ENCODE peak calls at places on chromosomes 13 and 19, in four cellular contexts. Z is HepG2, H is Panc1, T is K562. Q is an unnamed sample.
A peak's percentile ranks its signal among the peaks of the same experiment; 100 is the strongest.

GRCh38 chr13:85825454-85825853 is 26.2 kb upstream of the SLITRK6 start:
- DNase-seq in Z (no peak), H (no peak), T (no peak), Q (no peak)

GRCh38 chr19:2727640-2727944 is 6.4 kb upstream of the DIRAS1 start:
- DNase-seq in Z (no peak), H (no peak), T (no peak), Q (no peak)

GRCh38 chr19:10683582-10683981 is 17.7 kb upstream of the QTRT1 start:
- DNase-seq in Z (no peak), H (no peak), T (no peak), Q (no peak)

GRCh38 chr13:26758496-26759155 is 2.0 kb downstream of the GPR12 start:
- DNase-seq in Z (no peak), H (no peak), T (no peak), Q (no peak)

GRCh38 chr19:41316306-41316920 is 6.4 kb downstream of the CCDC97 start:
- DNase-seq in Z (no peak), H (no peak), T (no peak), Q (no peak)

GRCh38 chr19:43605875-43606568 is 5.9 kb upstream of the SRRM5 start:
- DNase-seq in Z (no peak), H (no peak), T (peak; percentile 59), Q (no peak)

GRCh38 chr13:60329221-60329983 is 67.6 kb upstream of the TDRD3 start:
- DNase-seq in Z (peak; percentile 12), H (peak; percentile 10), T (peak; percentile 70), Q (peak; percentile 18)

GRCh38 chr13:92896842-92897241 is 329.8 kb upstream of the GPC6 start:
- DNase-seq in Z (peak; percentile 37), H (no peak), T (no peak), Q (no peak)

GRCh38 chr19:35459414-35460082 is 11.5 kb downstream of the FFAR2 start:
- DNase-seq in Z (peak; percentile 67), H (no peak), T (no peak), Q (no peak)

GRCh38 chr19:31943305-31943704 is 402.1 kb upstream of the ZNF507 start:
- DNase-seq in Z (no peak), H (no peak), T (no peak), Q (no peak)

GRCh38 chr13:37127706-37128241 is 22.3 kb upstream of the CSNK1A1L start:
- DNase-seq in Z (no peak), H (no peak), T (no peak), Q (no peak)

GRCh38 chr19:23145617-23146415 is 29.0 kb downstream of the ZNF730 start:
- DNase-seq in Z (no peak), H (no peak), T (no peak), Q (no peak)

GRCh38 chr13:32660227-32660626 is 74.0 kb downstream of the PDS5B start:
- DNase-seq in Z (no peak), H (no peak), T (no peak), Q (no peak)

GRCh38 chr13:76790519-76791289 is 95.5 kb downstream of the KCTD12 start:
- DNase-seq in Z (no peak), H (no peak), T (no peak), Q (no peak)

GRCh38 chr19:3125900-3126524 is 9.8 kb upstream of the GNA15 start:
- DNase-seq in Z (peak; percentile 43), H (peak; percentile 24), T (peak; percentile 78), Q (peak; percentile 60)

GRCh38 chr13:60765700-60766411 is 368.8 kb downstream of the TDRD3 start:
- DNase-seq in Z (peak; percentile 5), H (no peak), T (no peak), Q (no peak)

GRCh38 chr19:38683393-38684077 is 36.1 kb downstream of the ACTN4 start:
- DNase-seq in Z (peak; percentile 96), H (peak; percentile 100), T (peak; percentile 89), Q (peak; percentile 99)

GRCh38 chr19:58554494-58555368 is at the start of gene CHMP2A:
- DNase-seq in Z (peak; percentile 84), H (peak; percentile 81), T (peak; percentile 98), Q (peak; percentile 93)

GRCh38 chr19:35153701-35154534 is 617 bp upstream of the FXYD5 start:
- DNase-seq in Z (no peak), H (no peak), T (peak; percentile 85), Q (no peak)

GRCh38 chr13:113405481-113406300 is 41.8 kb upstream of the GRTP1 start:
- DNase-seq in Z (no peak), H (no peak), T (no peak), Q (no peak)

GRCh38 chr19:47109541-47110375 is 3.8 kb downstream of the ZC3H4 start:
- DNase-seq in Z (no peak), H (no peak), T (peak; percentile 85), Q (no peak)

GRCh38 chr13:50645092-50645491 is 198.4 kb downstream of the DLEU7 start:
- DNase-seq in Z (no peak), H (no peak), T (no peak), Q (no peak)

DNA sequence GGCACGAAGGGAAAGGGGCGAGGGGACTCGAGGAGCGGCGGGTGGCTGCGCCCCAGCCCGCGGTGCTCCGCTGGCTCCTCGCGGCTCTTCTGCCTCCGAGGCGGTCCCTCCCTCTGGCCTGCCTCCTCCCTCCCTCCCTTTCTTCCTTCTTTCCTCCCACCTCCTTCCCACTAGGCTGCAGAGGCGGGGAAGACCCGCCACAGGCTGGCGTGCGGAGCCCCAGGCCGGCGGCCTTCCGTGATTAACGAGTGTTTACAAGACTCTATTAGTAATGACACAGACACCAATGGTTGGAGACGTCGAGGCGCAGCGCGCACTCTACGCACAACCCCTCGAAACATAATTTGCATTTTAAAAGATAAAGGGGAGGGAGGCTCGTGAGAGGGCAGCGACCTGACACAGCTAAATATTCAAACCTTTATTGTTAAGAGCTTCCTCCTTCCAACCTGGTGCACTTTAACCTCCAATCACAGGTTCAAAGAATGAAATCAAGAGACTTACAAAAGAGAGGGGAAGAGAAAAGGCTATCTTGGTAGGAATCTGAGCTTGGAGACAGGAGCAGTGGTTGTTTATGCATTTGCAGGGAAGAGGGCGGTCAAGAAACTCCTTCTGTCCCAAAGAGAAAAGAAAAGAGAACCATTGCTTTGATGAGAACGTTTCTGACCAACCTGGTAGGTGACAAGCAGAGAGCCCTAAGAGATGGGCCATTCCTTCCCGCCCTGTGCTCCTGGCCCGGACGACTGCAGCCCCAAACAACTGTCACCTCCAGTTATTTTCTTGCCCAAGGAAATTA is at the start of gene CDX2:
- DNase-seq in Z (no peak), H (no peak), T (no peak), Q (peak; percentile 55)
- TF ChIP-seq TCF7L2 in Z (no peak), H (no peak), T (no peak), Q (no peak)

GRCh38 chr19:19151418-19151817 is 13.1 kb upstream of the TMEM161A start:
- DNase-seq in Z (no peak), H (no peak), T (no peak), Q (no peak)
- H3K4me3 ChIP-seq in Z (no peak overlapping the region), H (no peak overlapping the region), T (no peak overlapping the region), Q (no peak overlapping the region)

GRCh38 chr19:48170817-48171347 is 402 bp downstream of the ZSWIM9 start:
- DNase-seq in Z (no peak), H (no peak), T (peak; percentile 14), Q (no peak)
- TF ChIP-seq TCF7L2 in Z (no peak), H (no peak), T (no peak), Q (no peak)

DNA sequence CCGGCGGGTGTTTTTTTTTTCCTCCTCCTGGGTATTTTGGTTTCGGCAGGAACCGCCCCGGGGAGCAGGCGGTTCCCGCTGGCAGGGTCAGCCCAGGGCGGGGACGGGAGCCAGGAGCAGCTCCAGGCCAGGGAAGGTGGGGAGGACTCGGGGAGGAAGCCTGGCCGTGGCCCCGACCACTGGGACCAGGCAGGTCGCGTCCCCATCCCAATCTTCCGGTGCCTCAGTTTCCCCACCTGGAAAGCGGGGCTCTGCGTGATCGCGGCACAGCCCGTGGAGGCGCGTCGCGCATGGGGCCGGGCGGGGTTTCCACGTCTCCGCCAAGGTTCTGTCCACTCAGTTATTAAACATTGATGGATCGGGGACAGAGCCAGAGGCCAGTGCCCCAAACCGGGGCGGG is 34.8 kb downstream of the IL12RB1 start:
- DNase-seq in Z (no peak), H (no peak), T (no peak), Q (no peak)
- H3K4me3 ChIP-seq in Z (no peak overlapping the region), H (no peak overlapping the region), T (no peak overlapping the region), Q (no peak overlapping the region)

GRCh38 chr19:27774827-27775226 is 1438.1 kb downstream of the UQCRFS1 start:
- DNase-seq in Z (peak; percentile 18), H (no peak), T (peak; percentile 41), Q (no peak)
- TF ChIP-seq TCF7L2 in Z (no peak), H (no peak), T (no peak), Q (no peak)

GRCh38 chr19:7515091-7515470 is 822 bp upstream of the ZNF358 start:
- DNase-seq in Z (no peak), H (no peak), T (no peak), Q (no peak)
- H3K4me3 ChIP-seq in Z (no peak overlapping the region), H (no peak overlapping the region), T (no peak overlapping the region), Q (no peak overlapping the region)

GRCh38 chr13:46749951-46750350 is 47.0 kb downstream of the ESD start:
- DNase-seq in Z (no peak), H (no peak), T (no peak), Q (no peak)

GRCh38 chr13:46753917-46754316 is 43.0 kb downstream of the ESD start:
- DNase-seq in Z (no peak), H (no peak), T (no peak), Q (no peak)

GRCh38 chr13:46754812-46755211 is 42.1 kb downstream of the ESD start:
- DNase-seq in Z (no peak), H (no peak), T (no peak), Q (no peak)

GRCh38 chr13:46753137-46753536 is 43.8 kb downstream of the ESD start:
- DNase-seq in Z (peak; percentile 66), H (no peak), T (no peak), Q (no peak)

GRCh38 chr13:46751811-46752635 is 44.9 kb downstream of the ESD start:
- DNase-seq in Z (no peak), H (no peak), T (no peak), Q (no peak)
- TF ChIP-seq TCF7L2 in Z (no peak), H (no peak), T (no peak), Q (no peak)

DNA sequence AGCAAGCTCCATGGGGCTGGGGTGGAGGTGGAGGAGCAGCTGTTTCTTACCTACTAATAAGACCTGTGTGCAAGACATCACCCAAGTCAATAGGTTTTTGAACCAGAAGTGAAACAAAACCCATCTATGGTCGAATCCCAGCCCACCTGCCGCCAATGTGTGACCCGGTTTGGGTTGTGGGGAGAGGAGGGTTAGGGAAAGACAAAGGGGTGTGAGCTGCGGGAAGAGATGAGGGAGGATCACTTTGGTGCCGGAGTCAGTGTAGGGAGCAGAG is 641 bp downstream of the LPAR2 start:
- DNase-seq in Z (no peak), H (no peak), T (no peak), Q (no peak)
- H3K4me3 ChIP-seq in Z (no peak overlapping the region), H (peak overlapping the region; percentile 62), T (no peak overlapping the region), Q (peak overlapping the region; percentile 67)